ENCODE peak calls at places on chromosomes 3 and 15, in four cellular contexts. T, U, I and D are unnamed samples.

GRCh38 chr3:34419801-34420200 is 621.4 kb downstream of the PDCD6IP start:
- DNase-seq in U (no peak), T (no peak), I (no peak), D (no peak)

GRCh38 chr15:81752974-81753373 is 292.8 kb downstream of the MEX3B start:
- DNase-seq in I (no peak), T (no peak), U (no peak), D (no peak)

GRCh38 chr15:68187559-68187958 is 17.6 kb downstream of the CALML4 start:
- DNase-seq in T (peak; percentile 69), I (peak; percentile 85), U (peak; percentile 68), D (peak; percentile 69)

GRCh38 chr3:183158552-183159006 is 4.0 kb downstream of the LAMP3 start:
- DNase-seq in U (no peak), T (no peak), I (no peak), D (no peak)

GRCh38 chr3:184608209-184608608 is 46.6 kb downstream of the EPHB3 start:
- DNase-seq in U (no peak), T (no peak), I (peak; percentile 7), D (peak; percentile 14)

GRCh38 chr3:56303508-56303907 is 164.8 kb downstream of the ERC2 start:
- DNase-seq in U (no peak), T (no peak), I (no peak), D (no peak)

GRCh38 chr3:141407043-141407442 is 38.7 kb downstream of the ZBTB38 start:
- DNase-seq in T (peak; percentile 73), U (no peak), I (peak; percentile 93), D (peak; percentile 61)

GRCh38 chr15:57391537-57391936 is 15.2 kb downstream of the CGNL1 start:
- DNase-seq in T (no peak), U (no peak), I (no peak), D (no peak)

GRCh38 chr3:10992017-10992945 is at the start of gene SLC6A1:
- DNase-seq in U (no peak), T (peak; percentile 52), I (no peak), D (no peak)

GRCh38 chr3:197202694-197203093 is 95.7 kb downstream of the DLG1 start:
- DNase-seq in T (no peak), I (no peak), U (no peak), D (no peak)

GRCh38 chr15:42175671-42176070 is 19.2 kb upstream of the PLA2G4F start:
- DNase-seq in I (no peak), U (no peak), T (no peak), D (no peak)

DNA sequence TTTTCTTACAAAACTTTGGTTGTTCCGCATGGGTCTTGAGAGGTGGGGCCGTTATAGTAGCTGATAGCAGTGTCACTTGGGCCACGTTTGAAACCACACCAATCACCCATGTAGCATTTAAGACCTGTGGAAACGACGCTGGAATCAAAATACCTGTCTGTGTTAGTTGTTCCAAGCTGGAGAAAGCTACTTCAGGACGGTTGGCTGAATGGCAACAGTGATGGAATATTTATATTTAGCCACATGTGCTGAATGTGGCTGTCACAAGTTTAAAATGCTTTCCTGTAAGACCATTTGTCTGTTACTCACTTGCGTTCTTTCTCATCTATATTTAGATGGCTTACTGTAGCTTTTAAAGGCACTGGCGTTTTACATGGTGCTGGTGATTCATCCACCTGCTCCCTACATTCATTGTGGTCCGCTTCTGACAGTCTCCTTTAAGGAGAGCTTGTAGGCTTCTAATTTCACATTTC is 1.4 kb downstream of the DNAJA4 start:
- DNase-seq in T (no peak), U (no peak), I (no peak), D (peak; percentile 37)
- TF ChIP-seq POLR2A in T (no peak), U (no peak), I (no peak), D (peak; percentile 9)

DNA sequence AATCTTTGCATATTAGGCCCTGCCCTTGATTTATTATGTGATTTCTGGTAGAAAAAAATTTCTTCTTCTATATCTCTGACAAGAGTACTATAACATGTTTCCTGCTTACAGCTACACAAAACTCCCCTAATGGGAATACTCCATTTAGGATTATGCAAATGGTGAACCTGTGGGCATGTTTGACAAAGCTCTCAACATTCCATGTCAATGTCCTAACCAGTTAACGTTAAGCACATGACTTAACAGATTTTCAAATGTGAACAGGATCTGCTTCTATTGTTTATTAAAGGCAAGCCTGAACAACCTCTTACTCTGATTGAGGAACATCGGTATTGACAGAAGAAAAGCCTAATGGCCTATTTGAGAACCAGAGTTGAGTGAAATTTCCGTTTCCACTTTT is 300.1 kb upstream of the CBLB start:
- DNase-seq in U (no peak), I (no peak), T (no peak), D (no peak)
- TF ChIP-seq CTCF in U (no peak), I (no peak), T (no peak), D (no peak)

DNA sequence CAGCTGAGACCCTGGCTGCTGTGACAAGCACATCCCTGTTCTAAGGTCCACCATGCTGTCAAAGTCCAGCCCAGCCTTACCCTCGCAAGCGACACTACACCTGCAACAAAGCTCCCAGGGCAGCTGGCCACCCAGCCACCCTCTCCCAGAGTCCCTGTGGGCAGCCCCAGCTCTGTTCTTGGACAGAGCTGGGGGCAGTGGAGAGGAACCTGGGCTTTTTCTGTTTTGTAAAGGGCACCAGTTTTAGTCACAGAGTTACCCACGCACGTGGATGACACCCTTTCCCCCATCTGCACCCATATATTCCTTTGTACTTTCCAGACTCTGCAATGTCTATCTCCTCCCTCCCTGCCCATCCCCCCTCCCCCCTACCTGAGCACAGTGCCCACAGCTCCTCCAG is 38.9 kb downstream of the ACAN start:
- DNase-seq in U (no peak), T (no peak), I (no peak), D (no peak)
- H3K27ac ChIP-seq in U (no peak overlapping the region), T (no peak overlapping the region), I (no peak overlapping the region), D (no peak overlapping the region)

GRCh38 chr15:74663303-74664027 is 32.4 kb downstream of the EDC3 start:
- DNase-seq in U (no peak), T (no peak), I (no peak), D (no peak)
- TF ChIP-seq POLR2A in U (no peak), T (no peak), I (no peak), D (no peak)